ENCODE peak calls at places on chromosomes 13 and 19, in four cellular contexts. One of them, this sample, is unnamed.
A peak's percentile ranks its signal among the peaks of the same experiment; 100 is the strongest.

GRCh38 chr13:73189365-73189764 is 130.6 kb downstream of the KLF5 start:
- DNase-seq in K562: no peak
- DNase-seq in GM12878: no peak
- DNase-seq in HepG2: no peak
- DNase-seq in this sample: no peak

GRCh38 chr13:45512148-45512498 is 47.4 kb downstream of the COG3 start:
- DNase-seq in K562: no peak
- DNase-seq in GM12878: no peak
- DNase-seq in HepG2: no peak
- DNase-seq in this sample: no peak

GRCh38 chr13:34128661-34129060 is 310.7 kb downstream of the RFC3 start:
- DNase-seq in K562: no peak
- DNase-seq in GM12878: no peak
- DNase-seq in HepG2: no peak
- DNase-seq in this sample: no peak

GRCh38 chr13:29081036-29081435 is 260.9 kb downstream of the MTUS2 start:
- DNase-seq in K562: no peak
- DNase-seq in GM12878: peak; percentile 48
- DNase-seq in HepG2: no peak
- DNase-seq in this sample: no peak

GRCh38 chr13:31209819-31210209 is 10.0 kb downstream of the B3GLCT start:
- DNase-seq in K562: no peak
- DNase-seq in GM12878: no peak
- DNase-seq in HepG2: no peak
- DNase-seq in this sample: no peak

GRCh38 chr19:4369888-4370260 is 26.5 kb downstream of the MPND start:
- DNase-seq in K562: peak; percentile 34
- DNase-seq in GM12878: no peak
- DNase-seq in HepG2: no peak
- DNase-seq in this sample: no peak

GRCh38 chr13:92833071-92833470 is 393.5 kb upstream of the GPC6 start:
- DNase-seq in K562: no peak
- DNase-seq in GM12878: no peak
- DNase-seq in HepG2: no peak
- DNase-seq in this sample: no peak

GRCh38 chr19:8363803-8364771 is at the start of gene ANGPTL4:
- DNase-seq in K562: peak; percentile 63
- DNase-seq in GM12878: no peak
- DNase-seq in HepG2: no peak
- DNase-seq in this sample: no peak

GRCh38 chr19:42175952-42176648 is 41.4 kb downstream of the DEDD2 start:
- DNase-seq in K562: no peak
- DNase-seq in GM12878: no peak
- DNase-seq in HepG2: no peak
- DNase-seq in this sample: peak; percentile 33

GRCh38 chr13:29959086-29959485 is 108.7 kb upstream of the UBL3 start:
- DNase-seq in K562: no peak
- DNase-seq in GM12878: no peak
- DNase-seq in HepG2: no peak
- DNase-seq in this sample: no peak

GRCh38 chr19:31626941-31627340 is 277.7 kb upstream of the TSHZ3 start:
- DNase-seq in K562: no peak
- DNase-seq in GM12878: no peak
- DNase-seq in HepG2: no peak
- DNase-seq in this sample: no peak

GRCh38 chr13:29550589-29550988 is 44.9 kb downstream of the SLC7A1 start:
- DNase-seq in K562: no peak
- DNase-seq in GM12878: no peak
- DNase-seq in HepG2: no peak
- DNase-seq in this sample: no peak

GRCh38 chr13:98853791-98854191 is 101.3 kb upstream of the SLC15A1 start:
- DNase-seq in K562: no peak
- DNase-seq in GM12878: peak; percentile 80
- DNase-seq in HepG2: no peak
- DNase-seq in this sample: no peak

GRCh38 chr19:39160523-39160861 is 34.9 kb downstream of the PAK4 start:
- DNase-seq in K562: no peak
- DNase-seq in GM12878: no peak
- DNase-seq in HepG2: no peak
- DNase-seq in this sample: no peak

GRCh38 chr13:114141261-114141996 is 9.0 kb upstream of the RASA3 start:
- DNase-seq in K562: no peak
- DNase-seq in GM12878: no peak
- DNase-seq in HepG2: no peak
- DNase-seq in this sample: no peak

GRCh38 chr13:73325351-73326214 is 266.8 kb downstream of the KLF5 start:
- DNase-seq in K562: no peak
- DNase-seq in GM12878: no peak
- DNase-seq in HepG2: peak; percentile 34
- DNase-seq in this sample: no peak

GRCh38 chr19:50725218-50725931 is 2.2 kb downstream of the CLEC11A start:
- DNase-seq in K562: no peak
- DNase-seq in GM12878: no peak
- DNase-seq in HepG2: no peak
- DNase-seq in this sample: no peak

GRCh38 chr13:39324806-39325311 is 278.1 kb downstream of the LHFPL6 start:
- DNase-seq in K562: no peak
- DNase-seq in GM12878: no peak
- DNase-seq in HepG2: no peak
- DNase-seq in this sample: no peak

GRCh38 chr19:51716925-51717324 is 6.9 kb downstream of the HAS1 start:
- DNase-seq in K562: no peak
- DNase-seq in GM12878: no peak
- DNase-seq in HepG2: no peak
- DNase-seq in this sample: no peak

DNA sequence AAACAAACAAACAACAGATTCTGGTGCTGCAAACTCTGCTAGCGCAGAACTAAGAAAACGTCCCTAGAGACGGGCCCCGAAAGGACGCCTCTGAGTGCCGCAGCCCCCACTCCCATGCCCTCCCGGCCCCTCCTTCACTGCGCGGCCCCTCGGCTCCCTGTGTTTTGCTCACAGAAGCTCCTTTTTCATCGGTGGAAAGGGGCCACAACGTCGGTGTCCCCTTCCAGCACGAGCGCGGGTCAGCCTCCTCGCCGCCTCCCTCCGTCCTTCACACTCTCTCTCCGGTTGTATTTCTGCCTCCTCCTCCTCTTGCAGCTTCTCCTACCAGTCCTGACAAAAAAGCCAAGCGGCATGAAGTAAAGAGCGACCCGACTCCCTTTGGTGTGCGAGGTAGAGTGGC is 14.8 kb upstream of the F7 start:
- DNase-seq in K562: no peak
- DNase-seq in GM12878: no peak
- DNase-seq in HepG2: no peak
- DNase-seq in this sample: no peak
- TF ChIP-seq FOXM1 in K562: no peak
- TF ChIP-seq FOXM1 in GM12878: no peak
- TF ChIP-seq FOXM1 in HepG2: no peak
- TF ChIP-seq FOXM1 in this sample: no peak

DNA sequence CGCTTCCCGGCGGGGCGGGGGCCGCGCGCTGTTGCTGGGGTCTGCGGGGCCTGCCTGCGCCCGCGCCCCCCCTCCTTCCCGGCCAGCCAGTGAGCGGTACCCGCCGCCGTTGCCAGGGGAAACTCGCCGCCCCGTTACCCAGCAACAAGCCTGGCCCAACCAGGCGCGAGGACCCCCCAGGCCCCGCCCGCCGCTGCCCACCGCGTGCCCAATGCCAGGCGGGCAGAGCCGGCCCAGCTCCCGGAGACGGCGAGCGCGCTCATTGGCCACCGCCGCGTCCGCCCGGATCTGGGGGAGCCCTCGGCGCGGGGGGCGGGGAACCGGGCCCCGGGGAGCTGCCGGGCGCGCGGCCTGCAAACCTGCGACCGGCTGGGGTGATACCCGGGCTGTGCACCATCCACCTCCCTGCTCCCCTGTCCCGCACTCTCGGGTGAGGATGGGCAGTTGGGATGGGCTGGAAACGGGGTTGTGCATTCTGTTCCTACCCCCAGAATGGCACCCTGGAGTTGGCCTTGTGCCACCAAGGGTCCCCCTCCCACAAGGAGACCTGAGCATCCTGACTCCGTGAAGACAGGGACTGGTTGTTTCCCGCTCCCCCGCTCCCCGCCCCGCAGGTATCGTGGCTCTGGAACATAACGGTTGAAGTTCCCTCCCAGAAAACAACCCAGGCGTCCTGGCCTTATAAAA is 8.8 kb upstream of the BBC3 start:
- DNase-seq in K562: no peak
- DNase-seq in GM12878: no peak
- DNase-seq in HepG2: no peak
- DNase-seq in this sample: no peak
- TF ChIP-seq SP1 in K562: no peak
- TF ChIP-seq SP1 in GM12878: no peak
- TF ChIP-seq SP1 in HepG2: no peak
- TF ChIP-seq SP1 in this sample: no peak

DNA sequence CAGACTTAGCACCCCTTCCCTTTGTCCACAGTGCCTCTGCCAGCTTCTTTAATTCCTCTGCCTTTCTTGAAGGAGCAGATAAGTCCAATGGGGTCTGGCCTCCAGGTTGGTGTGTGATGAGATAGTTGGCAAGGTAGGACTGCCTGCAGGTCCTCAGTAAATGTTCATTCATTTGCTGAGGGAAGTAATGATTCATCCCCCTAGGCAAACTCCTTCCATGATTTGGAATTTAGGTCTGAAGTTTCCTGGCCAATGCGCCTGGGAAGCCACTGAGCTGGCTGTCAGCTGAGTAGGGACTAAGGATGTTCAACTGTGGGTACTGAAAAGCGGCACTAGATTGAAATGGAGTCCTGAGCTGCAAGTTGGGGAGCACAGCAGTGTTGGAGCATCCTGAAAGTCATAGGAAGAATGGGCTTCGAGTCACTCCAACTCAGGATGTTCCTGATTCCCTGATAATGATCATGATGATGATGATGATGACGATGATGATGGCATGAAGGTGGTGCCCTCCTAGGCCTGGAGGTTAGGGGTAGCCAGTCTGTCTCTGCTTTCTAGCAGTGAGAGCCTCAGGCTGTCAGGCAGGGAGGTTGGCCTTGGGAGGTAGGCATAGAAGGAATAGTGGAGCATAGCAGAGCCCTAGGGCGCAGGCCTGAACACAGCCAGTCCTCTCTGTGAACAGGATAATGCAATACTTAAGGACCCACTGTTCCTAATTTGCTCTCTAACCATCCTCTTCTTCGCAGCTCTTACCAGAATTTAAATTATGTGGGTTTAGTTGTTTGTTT is 44.7 kb downstream of the COL4A2 start:
- DNase-seq in K562: no peak
- DNase-seq in GM12878: no peak
- DNase-seq in HepG2: no peak
- DNase-seq in this sample: no peak
- TF ChIP-seq FOXM1 in K562: no peak
- TF ChIP-seq FOXM1 in GM12878: no peak
- TF ChIP-seq FOXM1 in HepG2: no peak
- TF ChIP-seq FOXM1 in this sample: no peak

DNA sequence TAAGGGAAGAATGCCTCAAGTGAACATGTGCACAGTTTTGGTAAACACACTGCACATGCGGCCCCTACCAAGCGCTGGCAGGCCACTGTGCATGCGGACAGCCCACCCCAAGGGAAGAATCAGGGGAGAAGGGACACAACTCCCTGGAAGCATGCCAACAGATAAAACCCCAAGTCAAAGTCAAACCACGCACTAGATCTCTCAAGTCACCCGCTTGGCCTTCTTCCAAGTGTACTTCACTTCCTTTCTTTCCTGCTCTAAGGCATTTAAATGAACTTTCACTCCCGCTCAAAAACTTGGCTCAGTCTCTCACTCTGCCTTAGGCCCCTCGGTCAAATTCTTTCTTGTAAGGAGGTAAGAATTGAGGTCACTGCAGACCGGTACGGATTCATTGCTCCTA is 4.6 kb upstream of the RFXAP start:
- DNase-seq in K562: peak; percentile 86
- DNase-seq in GM12878: no peak
- DNase-seq in HepG2: no peak
- DNase-seq in this sample: no peak
- TF ChIP-seq SP1 in K562: no peak
- TF ChIP-seq SP1 in GM12878: no peak
- TF ChIP-seq SP1 in HepG2: no peak
- TF ChIP-seq SP1 in this sample: no peak

GRCh38 chr13:27969073-27969865 is at the start of gene CDX2:
- DNase-seq in K562: no peak
- DNase-seq in GM12878: no peak
- DNase-seq in HepG2: no peak
- DNase-seq in this sample: peak; percentile 68

GRCh38 chr13:27969866-27970229 is 733 bp upstream of the CDX2 start:
- DNase-seq in K562: no peak
- DNase-seq in GM12878: no peak
- DNase-seq in HepG2: no peak
- DNase-seq in this sample: no peak

GRCh38 chr13:27967203-27967735 is 1.8 kb downstream of the CDX2 start:
- DNase-seq in K562: no peak
- DNase-seq in GM12878: no peak
- DNase-seq in HepG2: no peak
- DNase-seq in this sample: peak; percentile 37

GRCh38 chr13:27967736-27968315 is 1.3 kb downstream of the CDX2 start:
- DNase-seq in K562: no peak
- DNase-seq in GM12878: no peak
- DNase-seq in HepG2: no peak
- DNase-seq in this sample: peak; percentile 41

DNA sequence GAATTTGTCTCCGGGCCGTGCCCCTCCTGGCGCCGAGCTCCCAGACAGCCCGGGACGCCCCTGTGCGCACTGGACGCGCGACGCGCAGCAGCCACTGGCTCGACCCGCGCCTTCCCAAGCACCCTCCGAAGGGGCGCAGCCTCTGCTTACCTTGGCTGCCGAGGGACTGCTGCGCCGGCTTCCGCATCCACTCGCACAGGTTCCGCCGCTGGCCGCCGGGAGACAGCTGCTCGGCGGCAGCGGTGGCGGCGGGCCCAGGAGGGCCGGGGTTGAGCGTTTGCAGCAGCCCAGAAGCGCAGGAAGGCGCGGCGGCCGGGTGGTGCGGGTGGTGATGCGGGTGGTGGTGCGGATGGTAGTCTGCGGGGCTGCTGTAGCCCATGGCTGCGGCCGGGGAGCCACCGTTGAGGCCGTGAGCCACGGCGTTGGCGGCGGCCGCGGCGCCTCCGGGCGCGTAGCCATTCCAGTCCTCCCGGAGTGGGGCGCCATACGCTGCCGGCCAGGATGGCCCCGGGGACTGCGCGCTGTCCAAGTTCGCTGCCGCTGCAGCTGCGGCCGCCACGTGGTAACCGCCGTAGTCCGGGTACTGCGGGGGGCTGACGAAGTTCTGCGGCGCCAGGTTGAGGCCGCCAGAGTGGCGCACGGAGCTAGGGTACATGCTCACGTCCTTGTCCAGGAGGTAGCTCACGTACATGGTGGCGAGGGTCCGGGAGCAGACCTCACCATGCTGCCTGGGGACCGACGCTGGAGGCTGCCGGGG is 621 bp downstream of the CDX2 start:
- DNase-seq in K562: no peak
- DNase-seq in GM12878: no peak
- DNase-seq in HepG2: no peak
- DNase-seq in this sample: peak; percentile 27
- TF ChIP-seq FOXM1 in K562: no peak
- TF ChIP-seq FOXM1 in GM12878: no peak
- TF ChIP-seq FOXM1 in HepG2: no peak
- TF ChIP-seq FOXM1 in this sample: no peak

GRCh38 chr19:6773323-6773931 is 919 bp downstream of the VAV1 start:
- DNase-seq in K562: peak; percentile 43
- DNase-seq in GM12878: peak; percentile 64
- DNase-seq in HepG2: no peak
- DNase-seq in this sample: no peak
- TF ChIP-seq SP1 in K562: no peak
- TF ChIP-seq SP1 in GM12878: no peak
- TF ChIP-seq SP1 in HepG2: no peak
- TF ChIP-seq SP1 in this sample: no peak

GRCh38 chr19:54156953-54157352 is 2.6 kb downstream of the LENG1 start:
- DNase-seq in K562: no peak
- DNase-seq in GM12878: no peak
- DNase-seq in HepG2: no peak
- DNase-seq in this sample: no peak
- TF ChIP-seq FOXM1 in K562: no peak
- TF ChIP-seq FOXM1 in GM12878: no peak
- TF ChIP-seq FOXM1 in HepG2: no peak
- TF ChIP-seq FOXM1 in this sample: no peak

This sample was measured in HEK293T.